ENCODE peak calls at places on chromosomes 4 and X, in six cellular contexts. V, J, L, T, Y and H are unnamed samples. For H3K79me2, the result is how much of the 10 kb centered on the place peaks cover.

GRCh38 chrX:44570524-44570923 is 27.9 kb upstream of the FUNDC1 start:
- DNase-seq in J (no peak), Y (peak), T (no peak), L (no peak), V (peak), H (peak)

GRCh38 chr4:161256172-161256571 is 907.6 kb downstream of the FSTL5 start:
- DNase-seq in V (peak), L (no peak), J (no peak), T (peak), Y (no peak), H (peak)

GRCh38 chrX:75746891-75747639 is 38.0 kb downstream of the MAGEE2 start:
- DNase-seq in J (no peak), L (peak), Y (peak), T (no peak), V (peak), H (peak)

GRCh38 chr4:1405636-1406415 is 416 bp downstream of the NKX1-1 start:
- DNase-seq in Y (no peak), J (no peak), V (no peak), T (no peak), L (no peak), H (no peak)

GRCh38 chrX:150926791-150927190 is 28.3 kb upstream of the CD99L2 start:
- DNase-seq in Y (no peak), L (no peak), V (no peak), J (no peak), T (no peak), H (no peak)

GRCh38 chrX:150486011-150486410 is 82.4 kb upstream of the MTM1 start:
- DNase-seq in Y (peak), T (peak), L (peak), J (peak), V (peak), H (peak)

GRCh38 chrX:39652336-39652735 is 445.4 kb downstream of the BCOR start:
- DNase-seq in J (peak), L (no peak), T (peak), V (no peak), Y (peak), H (peak)

GRCh38 chr4:55762815-55763214 is 56.8 kb upstream of the EXOC1L start:
- DNase-seq in T (no peak), L (no peak), Y (no peak), V (peak), J (no peak), H (no peak)

GRCh38 chr4:188109157-188109755 is at the start of gene TRIML2:
- DNase-seq in J (no peak), V (no peak), Y (no peak), T (peak), L (peak), H (peak)

GRCh38 chr4:14910411-14910810 is 91.9 kb upstream of the CPEB2 start:
- DNase-seq in Y (no peak), T (no peak), L (no peak), J (peak), V (no peak), H (no peak)

GRCh38 chrX:76454456-76454927 is 27.0 kb downstream of the MAGEE1 start:
- DNase-seq in V (peak), L (no peak), T (peak), Y (peak), J (peak), H (peak)

GRCh38 chr4:2402053-2402452 is 16.4 kb downstream of the ZFYVE28 start:
- DNase-seq in V (peak), T (no peak), J (no peak), L (peak), Y (peak), H (peak)

GRCh38 chr4:107845721-107846120 is 21.0 kb downstream of the SGMS2 start:
- DNase-seq in L (no peak), T (no peak), Y (no peak), V (no peak), J (no peak), H (no peak)

GRCh38 chrX:77668391-77669237 is 117.4 kb downstream of the ATRX start:
- DNase-seq in Y (peak), V (peak), J (no peak), T (no peak), L (no peak), H (no peak)

GRCh38 chr4:63589796-63590195 is 819.5 kb downstream of the TECRL start:
- DNase-seq in T (no peak), L (no peak), J (no peak), V (no peak), Y (no peak), H (peak)

GRCh38 chrX:111005151-111005550 is 90.8 kb upstream of the PAK3 start:
- DNase-seq in L (no peak), T (no peak), Y (no peak), J (no peak), V (no peak), H (peak)

GRCh38 chr4:4248885-4249203 is 821 bp upstream of the TMEM128 start:
- DNase-seq in L (no peak), J (no peak), Y (peak), T (no peak), V (no peak), H (no peak)

GRCh38 chr4:37803348-37803973 is 23.0 kb upstream of the PGM2 start:
- DNase-seq in Y (peak), V (peak), L (no peak), T (no peak), J (peak), H (peak)

GRCh38 chrX:57821703-57822375 is 88.4 kb downstream of the ZXDA start:
- DNase-seq in J (peak), T (peak), V (peak), Y (peak), L (peak), H (peak)

GRCh38 chrX:6226646-6227444 is 1.8 kb downstream of the NLGN4X start:
- DNase-seq in V (peak), J (no peak), Y (no peak), L (no peak), T (no peak), H (peak)

GRCh38 chrX:115330498-115331138 is 41.1 kb downstream of the LUZP4 start:
- DNase-seq in J (peak), V (peak), L (peak), Y (peak), T (peak), H (peak)

GRCh38 chrX:66024570-66024969 is 15.3 kb downstream of the VSIG4 start:
- DNase-seq in Y (no peak), J (no peak), V (no peak), T (no peak), L (no peak), H (no peak)

GRCh38 chr4:108175966-108176365 is 7.2 kb upstream of the LEF1 start:
- DNase-seq in L (no peak), T (no peak), Y (no peak), V (no peak), J (no peak), H (no peak)

GRCh38 chrX:56600141-56600540 is 36.7 kb downstream of the UBQLN2 start:
- DNase-seq in T (no peak), J (no peak), Y (peak), L (no peak), V (peak), H (no peak)

GRCh38 chrX:56788717-56789122 is 59.7 kb downstream of the NBDY start:
- DNase-seq in V (no peak), T (no peak), J (peak), Y (no peak), L (no peak), H (no peak)

GRCh38 chrX:53594354-53594753 is 92.2 kb downstream of the HUWE1 start:
- DNase-seq in L (no peak), T (no peak), Y (peak), V (peak), J (no peak), H (no peak)

GRCh38 chrX:42680651-42681050 is 97.3 kb downstream of the PPP1R2C start:
- DNase-seq in L (no peak), J (no peak), T (no peak), Y (no peak), V (peak), H (peak)

DNA sequence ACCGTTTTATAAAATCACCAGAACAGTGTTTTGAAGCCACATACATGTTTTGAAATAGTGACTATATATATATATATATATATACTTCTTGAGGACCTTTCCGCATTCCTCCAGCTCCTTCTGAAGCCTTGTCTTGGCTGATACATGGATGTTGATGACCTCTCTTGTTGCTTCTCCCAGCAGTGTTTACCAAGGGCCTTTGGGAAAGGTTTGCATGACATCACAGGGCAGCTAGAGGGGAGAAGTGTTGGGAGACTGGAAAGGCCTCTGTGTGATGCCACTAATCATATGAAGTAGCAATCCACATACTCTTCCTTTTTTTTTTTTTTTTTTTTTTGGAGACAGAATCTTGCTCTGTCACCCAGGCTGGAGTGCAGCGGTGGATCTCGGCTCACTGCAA is 22.5 kb downstream of the WDR44 start:
- DNase-seq in L (no peak), J (no peak), V (no peak), T (no peak), Y (no peak), H (no peak)
- H3K4me3 ChIP-seq in L (no peak), J (no peak), V (no peak), T (no peak), Y (no peak), H (no peak)

GRCh38 chr4:94462572-94462971 is 10.8 kb downstream of the PDLIM5 start:
- DNase-seq in L (no peak), J (no peak), T (no peak), Y (no peak), V (no peak), H (no peak)

GRCh38 chr4:94459462-94460161 is 7.9 kb downstream of the PDLIM5 start:
- DNase-seq in J (peak), V (no peak), L (no peak), T (no peak), Y (no peak), H (peak)

GRCh38 chr4:94461506-94461905 is 9.8 kb downstream of the PDLIM5 start:
- DNase-seq in J (no peak), Y (no peak), L (no peak), V (no peak), T (no peak), H (no peak)

GRCh38 chr4:94466923-94467322 is 15.2 kb downstream of the PDLIM5 start:
- DNase-seq in J (no peak), Y (no peak), L (no peak), V (no peak), T (no peak), H (no peak)

DNA sequence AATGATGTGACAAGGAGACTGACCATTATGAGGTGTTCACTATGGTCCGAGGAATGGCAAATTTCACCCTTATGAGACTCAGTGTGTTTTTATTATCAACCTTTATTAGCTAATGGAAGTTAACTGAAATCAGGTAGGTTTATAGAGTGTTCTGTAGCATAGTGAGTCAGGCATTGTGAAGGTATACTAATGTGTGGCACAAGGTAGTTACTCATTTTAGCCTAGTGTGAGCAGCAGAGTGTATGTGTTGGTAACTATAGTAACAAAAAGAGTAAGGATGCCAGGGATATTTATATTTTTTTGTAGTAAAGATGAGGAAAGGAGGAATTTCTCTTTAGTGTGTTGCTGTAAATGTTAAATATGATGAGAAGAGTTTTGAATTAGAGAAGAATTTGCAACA is 12.0 kb downstream of the PDLIM5 start:
- DNase-seq in V (peak), T (no peak), J (no peak), Y (peak), L (no peak), H (no peak)
- H3K79me2 ChIP-seq in V (half or more), T (half or more), J (under half), Y (half or more), L (half or more), H (under half)

DNA sequence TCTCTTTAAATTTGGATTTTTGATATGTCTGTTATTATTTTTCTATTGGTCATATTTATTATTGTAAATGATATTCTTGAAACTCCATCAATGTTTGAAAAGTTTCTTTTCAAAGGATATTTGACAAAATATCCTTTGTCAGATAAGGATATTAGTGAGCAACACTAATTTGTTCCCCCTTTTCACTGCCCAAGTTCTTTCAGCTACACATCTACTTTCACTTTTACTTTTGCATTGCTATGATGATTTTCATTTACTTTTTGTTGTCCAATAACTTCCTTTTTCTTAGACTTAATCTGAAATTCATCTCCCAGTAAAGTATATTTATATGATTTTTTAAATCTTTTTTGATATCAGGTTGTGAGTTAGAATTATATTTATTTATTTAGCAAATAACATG is 542.3 kb upstream of the ADGRL3 start:
- DNase-seq in Y (no peak), L (no peak), J (peak), T (no peak), V (no peak), H (no peak)
- H3K4me3 ChIP-seq in Y (no peak), L (no peak), J (no peak), T (no peak), V (no peak), H (no peak)

DNA sequence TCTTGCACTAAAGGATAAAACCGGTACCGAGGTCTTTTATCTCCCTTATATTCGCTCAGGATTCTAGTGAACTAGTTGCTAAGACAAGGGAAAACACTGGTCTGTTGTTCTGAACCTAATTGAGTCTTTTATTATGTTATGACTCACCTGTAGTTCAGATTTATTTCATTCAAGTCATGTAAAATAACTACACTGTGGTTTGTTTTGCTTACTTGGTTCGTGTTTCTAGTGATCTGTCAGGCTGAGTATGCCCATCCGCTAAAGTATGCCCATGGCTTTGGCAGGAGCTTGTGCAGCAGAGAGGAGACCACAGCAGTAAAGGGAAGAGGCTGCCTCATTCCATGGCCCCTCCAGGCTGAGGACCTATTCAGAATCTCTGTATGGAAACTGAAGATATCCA is 126.1 kb downstream of the AFF1 start:
- DNase-seq in L (no peak), V (peak), Y (peak), T (peak), J (no peak), H (no peak)
- H3K79me2 ChIP-seq in L (under half), V (under half), Y (under half), T (under half), J (half or more), H (under half)

DNA sequence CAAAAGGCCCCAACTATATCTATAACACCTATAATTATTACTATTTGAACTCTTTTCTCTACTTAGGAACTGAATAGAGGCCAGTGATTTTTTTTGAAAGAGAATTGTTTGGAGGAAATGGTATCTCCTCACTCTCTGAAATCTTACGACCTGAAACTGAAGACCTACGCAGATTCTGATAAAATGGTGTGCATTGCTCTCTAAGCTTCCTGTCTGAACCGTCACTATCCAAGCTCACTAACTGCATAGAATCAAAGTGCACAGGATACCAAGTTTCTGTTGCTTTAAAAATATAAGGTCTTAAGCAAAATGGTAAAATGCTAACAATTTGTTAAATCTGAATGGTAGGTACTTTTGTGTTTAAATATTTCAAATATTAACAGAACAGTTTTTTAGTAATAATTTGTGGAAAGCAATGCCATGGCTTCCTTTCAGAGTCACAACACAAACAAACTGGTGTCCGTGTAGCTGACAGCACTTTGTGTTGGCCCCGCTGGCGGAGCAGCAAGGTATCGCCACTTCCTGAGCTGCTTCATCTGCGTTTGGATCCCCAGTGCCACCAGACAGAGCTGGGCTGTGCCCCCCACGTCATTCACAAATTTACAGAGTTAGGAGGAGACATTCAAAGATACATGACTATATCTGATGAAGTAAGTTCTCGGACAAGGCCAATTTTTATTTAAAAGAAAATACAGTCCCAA is 313.9 kb downstream of the FBXW7 start:
- DNase-seq in J (no peak), Y (no peak), V (no peak), L (no peak), T (no peak), H (no peak)
- H3K4me3 ChIP-seq in J (no peak), Y (no peak), V (no peak), L (no peak), T (no peak), H (no peak)

GRCh38 chr4:39522068-39522467 is 5.2 kb downstream of the UGDH start:
- DNase-seq in J (no peak), T (no peak), Y (no peak), V (peak), L (no peak), H (no peak)
- H3K79me2 ChIP-seq in J (under half), T (half or more), Y (half or more), V (half or more), L (half or more), H (under half)